ENCODE peak calls at places on chromosome 5, in five cellular contexts. S, U, M, P and F are unnamed samples.

GRCh38 chr5:96664669-96665068 is 2.5 kb downstream of the CAST start:
- DNase-seq in P (no peak), M (no peak), S (no peak), U (no peak), F (no peak)

GRCh38 chr5:100644206-100644605 is 109.0 kb downstream of the FAM174A start:
- DNase-seq in S (no peak), M (no peak), P (no peak), U (no peak), F (peak)

GRCh38 chr5:73726071-73726470 is 100.1 kb downstream of the ARHGEF28 start:
- DNase-seq in U (no peak), P (no peak), M (no peak), S (no peak), F (no peak)

GRCh38 chr5:35337332-35338168 is 107.3 kb upstream of the PRLR start:
- DNase-seq in P (no peak), S (no peak), U (no peak), M (no peak), F (no peak)

GRCh38 chr5:72849546-72849945 is 33.1 kb downstream of the TNPO1 start:
- DNase-seq in P (no peak), M (no peak), S (no peak), U (no peak), F (no peak)

GRCh38 chr5:74382864-74383618 is 257.5 kb downstream of the ENC1 start:
- DNase-seq in M (peak), S (peak), U (peak), P (no peak), F (no peak)

GRCh38 chr5:31854625-31855526 is 215.9 kb downstream of the PDZD2 start:
- DNase-seq in P (peak), M (peak), S (peak), U (peak), F (peak)

GRCh38 chr5:11385901-11386293 is 518.3 kb downstream of the CTNND2 start:
- DNase-seq in S (no peak), U (no peak), M (no peak), P (peak), F (no peak)

GRCh38 chr5:68319316-68320093 is 103.9 kb downstream of the PIK3R1 start:
- DNase-seq in U (no peak), M (no peak), P (no peak), S (peak), F (no peak)

GRCh38 chr5:78295035-78295961 is 800 bp upstream of the AP3B1 start:
- DNase-seq in P (peak), U (peak), S (peak), M (peak), F (peak)
- TF ChIP-seq CTCF in P (peak), U (no peak), S (peak), M (peak), F (no peak)

GRCh38 chr5:78959767-78960166 is 25.3 kb downstream of the ARSB start:
- DNase-seq in U (no peak), S (no peak), M (no peak), P (no peak), F (no peak)

GRCh38 chr5:78961743-78962142 is 23.4 kb downstream of the ARSB start:
- DNase-seq in U (no peak), P (no peak), M (no peak), S (peak), F (no peak)

GRCh38 chr5:78968781-78969180 is 16.3 kb downstream of the ARSB start:
- DNase-seq in U (no peak), P (no peak), S (no peak), M (no peak), F (no peak)

GRCh38 chr5:78964889-78965288 is 20.2 kb downstream of the ARSB start:
- DNase-seq in S (peak), M (peak), U (no peak), P (no peak), F (no peak)
- TF ChIP-seq CTCF in S (peak), M (peak), U (peak), P (peak), F (peak)

GRCh38 chr5:90777959-90778358 is 219.4 kb downstream of the ADGRV1 start:
- DNase-seq in P (no peak), U (no peak), S (no peak), M (no peak), F (no peak)
- TF ChIP-seq CTCF in P (no peak), U (no peak), S (no peak), M (no peak), F (no peak)

DNA sequence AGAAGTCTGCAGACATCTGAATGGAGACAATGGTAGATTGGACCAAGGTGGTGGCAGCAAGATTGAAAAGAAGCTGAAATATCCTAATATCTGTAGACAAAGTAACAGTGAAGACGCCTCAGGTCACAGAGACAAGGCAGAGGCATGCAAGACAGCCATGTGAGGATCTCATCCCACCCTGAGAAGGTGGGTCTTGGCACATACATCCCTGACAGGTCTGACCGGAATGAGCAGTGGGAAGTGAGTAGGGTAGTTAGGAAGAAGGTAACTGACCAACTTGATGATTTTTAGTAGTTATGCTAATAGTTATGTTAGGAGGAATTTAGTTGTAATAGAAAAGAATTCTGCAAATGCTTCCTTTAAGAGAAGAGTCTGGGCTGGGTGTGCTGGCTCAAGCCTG is 229.6 kb downstream of the NDUFS4 start:
- DNase-seq in U (no peak), M (no peak), S (no peak), P (no peak), F (no peak)
- TF ChIP-seq CTCF in U (no peak), M (no peak), S (no peak), P (no peak), F (no peak)